ENCODE peak calls at places on chromosome 1, in five cellular contexts. Z is neural progenitor cell, Q is neural crest cell, N is BJ, F is spleen. R is an unnamed sample.

GRCh38 chr1:211282023-211282373 is 22.8 kb downstream of the RCOR3 start:
- DNase-seq in Z (no peak), Q (no peak), N (no peak), F (no peak), R (no peak)

GRCh38 chr1:156705321-156705917 is at the start of gene CRABP2:
- DNase-seq in Z (peak), Q (no peak), N (no peak), F (peak), R (no peak)

GRCh38 chr1:108729481-108729880 is 16.8 kb downstream of the FNDC7 start:
- DNase-seq in Z (no peak), Q (no peak), N (no peak), F (no peak), R (no peak)

GRCh38 chr1:10598088-10598712 is 123.5 kb downstream of the PEX14 start:
- DNase-seq in Z (peak), Q (no peak), N (no peak), F (no peak), R (no peak)

GRCh38 chr1:168767885-168768584 is 39.0 kb upstream of the DPT start:
- DNase-seq in Z (no peak), Q (no peak), N (no peak), F (no peak), R (no peak)

GRCh38 chr1:241848680-241849344 is 808 bp downstream of the EXO1 start:
- DNase-seq in Z (peak), Q (no peak), N (no peak), F (no peak), R (no peak)

GRCh38 chr1:224700915-224701531 is 84.9 kb downstream of the CNIH3 start:
- DNase-seq in Z (peak), Q (no peak), N (no peak), F (no peak), R (no peak)

GRCh38 chr1:176691251-176692228 is 228.6 kb downstream of the PAPPA2 start:
- DNase-seq in Z (peak), Q (peak), N (peak), F (no peak), R (no peak)

GRCh38 chr1:91798741-91799140 is 87.2 kb downstream of the TGFBR3 start:
- DNase-seq in Z (no peak), Q (no peak), N (no peak), F (no peak), R (no peak)

GRCh38 chr1:235023197-235024044 is 105.2 kb downstream of the TOMM20 start:
- DNase-seq in Z (no peak), Q (no peak), N (no peak), F (peak), R (no peak)

GRCh38 chr1:85555867-85556577 is 24.5 kb upstream of the CCN1 start:
- DNase-seq in Z (no peak), Q (no peak), N (no peak), F (no peak), R (no peak)
- TF ChIP-seq CTCF in Z (no peak), Q (no peak), N (no peak), F (no peak), R (no peak)

DNA sequence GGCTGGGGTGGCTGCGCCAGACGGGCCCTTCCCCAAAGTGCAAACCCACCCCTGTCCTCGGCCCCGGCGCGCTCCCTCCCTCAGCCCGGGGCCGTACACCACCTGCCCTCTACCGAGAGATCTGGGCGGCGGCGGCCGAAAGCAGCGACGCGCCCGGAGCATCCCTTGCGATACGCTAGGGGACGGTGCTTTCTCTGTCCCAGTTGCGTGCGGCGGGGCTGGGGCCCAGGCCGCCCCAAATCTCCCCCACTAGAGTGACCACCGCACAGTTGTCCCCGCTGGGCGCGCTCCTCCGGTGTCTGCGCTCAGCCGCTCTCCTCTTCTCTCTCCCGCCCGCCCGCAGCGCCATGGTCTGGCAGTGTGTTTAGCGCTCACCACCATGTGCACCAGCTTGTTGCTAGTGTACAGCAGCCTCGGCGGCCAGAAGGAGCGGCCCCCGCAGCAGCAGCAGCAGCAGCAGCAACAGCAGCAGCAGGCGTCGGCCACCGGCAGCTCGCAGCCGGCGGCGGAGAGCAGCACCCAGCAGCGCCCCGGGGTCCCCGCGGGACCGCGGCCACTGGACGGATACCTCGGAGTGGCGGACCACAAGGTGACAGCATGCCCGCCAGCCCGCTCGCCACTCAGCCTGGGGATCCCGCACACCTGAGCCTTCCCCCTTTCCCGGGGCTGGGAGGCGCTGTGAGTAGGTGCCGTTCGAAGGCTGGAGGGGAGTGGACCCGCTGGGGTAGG is 1.0 kb downstream of the ST6GALNAC5 start:
- DNase-seq in Z (peak), Q (peak), N (no peak), F (peak), R (no peak)
- TF ChIP-seq CTCF in Z (peak), Q (peak), N (peak), F (no peak), R (no peak)

GRCh38 chr1:68473060-68473459 is 23.3 kb upstream of the RPE65 start:
- DNase-seq in Z (no peak), Q (no peak), N (no peak), F (no peak), R (no peak)

GRCh38 chr1:68464891-68465290 is 15.1 kb upstream of the RPE65 start:
- DNase-seq in Z (peak), Q (no peak), N (no peak), F (no peak), R (no peak)

DNA sequence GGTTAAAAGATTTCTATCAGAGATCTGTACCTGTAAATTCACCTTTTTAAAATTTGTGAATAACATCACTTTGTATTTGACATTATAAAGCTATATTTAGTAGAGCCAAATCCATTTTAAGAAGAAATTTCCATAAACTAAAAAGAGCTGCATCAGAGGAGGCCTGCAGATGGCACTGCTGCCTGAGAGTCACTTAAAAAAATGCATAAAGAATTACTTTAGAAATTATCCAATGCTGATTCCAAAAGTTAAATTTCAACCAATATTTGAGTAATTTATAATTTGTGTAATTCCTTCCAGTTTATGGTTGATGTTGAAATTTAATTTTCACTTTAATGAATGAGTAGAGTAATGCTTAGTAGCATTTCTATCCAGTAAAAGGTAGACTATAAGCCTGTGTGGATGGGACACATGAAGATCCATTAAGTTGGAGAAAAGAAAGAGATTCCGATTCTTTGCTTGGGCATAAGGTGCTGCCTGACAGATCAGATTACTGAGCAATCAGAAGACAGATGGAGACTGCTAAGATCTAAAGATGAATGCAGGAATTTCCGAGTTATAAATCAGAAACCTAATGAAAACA is 20.7 kb upstream of the RPE65 start:
- DNase-seq in Z (no peak), Q (no peak), N (no peak), F (no peak), R (no peak)
- TF ChIP-seq CTCF in Z (peak), Q (peak), N (peak), F (no peak), R (peak)

GRCh38 chr1:221636096-221636495 is 105.8 kb downstream of the DUSP10 start:
- DNase-seq in Z (no peak), Q (no peak), N (no peak), F (no peak), R (no peak)

GRCh38 chr1:221634606-221635005 is 107.3 kb downstream of the DUSP10 start:
- DNase-seq in Z (no peak), Q (no peak), N (no peak), F (no peak), R (no peak)

GRCh38 chr1:221635305-221635704 is 106.6 kb downstream of the DUSP10 start:
- DNase-seq in Z (no peak), Q (no peak), N (no peak), F (no peak), R (no peak)

GRCh38 chr1:221636967-221637366 is 104.9 kb downstream of the DUSP10 start:
- DNase-seq in Z (no peak), Q (no peak), N (no peak), F (no peak), R (no peak)

DNA sequence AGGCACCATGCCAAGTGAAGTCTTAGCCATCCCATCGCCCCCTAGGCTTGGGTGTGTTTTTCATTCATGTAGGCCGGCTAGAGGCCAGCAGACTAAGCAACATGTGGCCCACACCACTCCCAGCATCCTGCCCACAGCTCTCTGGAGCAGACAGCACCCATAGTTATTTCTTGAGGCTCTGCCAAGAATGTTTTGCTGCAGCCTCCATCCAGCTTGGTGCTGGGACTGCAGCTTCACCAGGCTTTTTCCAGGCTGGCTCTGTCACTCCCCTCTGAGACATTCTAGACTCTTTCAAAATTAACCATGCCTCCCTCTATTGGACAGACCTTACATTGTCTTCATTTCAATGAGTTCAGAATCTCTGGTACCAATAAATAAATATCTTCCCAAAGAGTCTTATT is 104.2 kb downstream of the DUSP10 start:
- DNase-seq in Z (no peak), Q (no peak), N (no peak), F (no peak), R (no peak)
- TF ChIP-seq CTCF in Z (no peak), Q (no peak), N (peak), F (no peak), R (no peak)

GRCh38 chr1:6171546-6172124 is 8.5 kb downstream of the CHD5 start:
- DNase-seq in Z (peak), Q (peak), N (no peak), F (no peak), R (peak)
- TF ChIP-seq CTCF in Z (peak), Q (peak), N (peak), F (no peak), R (no peak)

GRCh38 chr1:101137144-101138126 is 99.4 kb upstream of the S1PR1 start:
- DNase-seq in Z (no peak), Q (no peak), N (peak), F (no peak), R (no peak)
- TF ChIP-seq CTCF in Z (no peak), Q (no peak), N (no peak), F (no peak), R (no peak)

GRCh38 chr1:18681423-18681835 is 50.8 kb downstream of the PAX7 start:
- DNase-seq in Z (peak), Q (peak), N (no peak), F (no peak), R (no peak)
- TF ChIP-seq CTCF in Z (peak), Q (peak), N (peak), F (peak), R (peak)

DNA sequence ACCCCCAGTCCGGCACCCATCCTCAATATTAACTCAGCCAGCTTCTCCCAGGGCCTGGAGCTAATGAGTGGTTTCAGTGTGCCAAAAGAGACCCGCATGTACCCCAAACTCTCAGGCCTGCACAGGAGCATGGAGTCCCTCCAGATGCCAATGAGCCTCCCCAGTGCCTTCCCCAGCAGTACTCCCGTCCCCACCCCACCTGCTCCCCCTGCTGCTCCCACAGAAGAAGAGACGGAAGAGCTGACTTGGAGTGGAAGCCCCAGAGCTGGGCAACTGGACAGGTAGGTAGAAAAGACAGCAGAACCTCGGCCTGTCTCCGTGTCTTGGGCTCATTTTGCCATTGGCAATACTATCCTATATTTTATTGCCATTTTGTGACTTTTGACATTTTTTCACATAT is 45.4 kb upstream of the IPO9 start:
- DNase-seq in Z (no peak), Q (no peak), N (no peak), F (no peak), R (no peak)
- TF ChIP-seq CTCF in Z (peak), Q (no peak), N (no peak), F (no peak), R (no peak)

DNA sequence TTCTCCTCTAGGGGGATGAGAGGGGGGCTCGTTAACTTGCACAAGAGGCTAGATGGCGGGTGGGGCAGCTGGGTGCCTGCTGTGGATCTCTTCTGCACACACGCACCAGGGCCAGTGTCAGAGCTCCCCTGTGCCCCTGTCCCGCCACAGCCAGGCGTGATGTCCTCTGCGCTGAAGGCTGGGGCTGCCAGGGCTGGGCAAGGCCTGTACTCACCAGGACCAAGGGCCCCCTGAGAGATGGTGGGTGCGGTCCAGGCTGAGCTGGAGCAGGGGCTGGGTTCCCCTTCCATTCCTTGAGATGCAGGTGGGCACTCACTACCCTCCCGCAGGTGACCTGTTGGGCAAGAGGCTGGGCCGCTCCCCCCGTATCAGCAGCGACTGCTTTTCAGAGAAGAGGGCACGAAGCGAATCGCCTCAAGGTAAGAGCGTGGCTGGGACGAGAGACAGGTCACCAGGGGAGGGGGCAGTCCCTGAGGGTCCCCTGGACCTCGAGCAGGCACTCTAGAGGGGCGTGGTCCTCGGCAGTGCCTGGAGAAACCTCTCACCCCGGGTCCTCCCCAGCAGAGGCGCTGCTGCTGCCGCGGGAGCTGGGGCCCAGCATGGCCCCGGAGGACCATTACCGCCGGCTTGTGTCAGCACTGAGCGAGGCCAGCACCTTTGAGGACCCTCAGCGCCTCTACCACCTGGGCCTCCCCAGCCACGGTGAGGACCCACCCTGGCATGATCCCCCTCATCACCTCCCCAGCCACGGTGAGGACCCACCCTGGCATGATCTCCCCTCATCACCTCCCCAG is 15.2 kb downstream of the SAMD11 start:
- DNase-seq in Z (peak), Q (no peak), N (no peak), F (no peak), R (no peak)
- TF ChIP-seq CTCF in Z (peak), Q (no peak), N (no peak), F (no peak), R (no peak)

R was measured in CD14-positive monocyte.